ENCODE peak calls at places on chromosomes 4 and X, in seven cellular contexts. I, Z, P, A, Q, T and X are unnamed samples.

GRCh38 chr4:137755033-137755471 is 222.8 kb upstream of the PCDH18 start:
- DNase-seq in Z (peak), I (no peak), A (no peak), P (peak), T (no peak), Q (no peak), X (no peak)

GRCh38 chr4:8319061-8319460 is 49.5 kb downstream of the HTRA3 start:
- DNase-seq in P (no peak), I (peak), Z (no peak), A (no peak), Q (no peak), T (no peak), X (no peak)

GRCh38 chrX:43998374-43998773 is 25.2 kb upstream of the NDP start:
- DNase-seq in A (no peak), T (no peak), Z (no peak), I (no peak), Q (no peak), P (no peak), X (no peak)

GRCh38 chrX:133654801-133655200 is 239.5 kb upstream of the GPC4 start:
- DNase-seq in I (no peak), Z (no peak), Q (no peak), T (no peak), A (no peak), P (peak), X (no peak)

GRCh38 chr4:3493720-3494492 is 30.8 kb downstream of the DOK7 start:
- DNase-seq in Q (no peak), Z (peak), A (no peak), P (no peak), T (no peak), I (no peak), X (no peak)

GRCh38 chrX:24260827-24261550 is 52.9 kb downstream of the SUPT20HL2 start:
- DNase-seq in A (no peak), I (peak), Q (no peak), T (no peak), P (peak), Z (peak), X (peak)

GRCh38 chrX:17805120-17805519 is 56.0 kb downstream of the RAI2 start:
- DNase-seq in Q (peak), I (no peak), P (no peak), Z (no peak), T (no peak), A (no peak), X (no peak)

GRCh38 chr4:56570041-56570440 is 64.5 kb downstream of the ARL9 start:
- DNase-seq in Z (peak), P (no peak), T (no peak), I (no peak), A (no peak), Q (no peak), X (no peak)

GRCh38 chr4:186808635-186809018 is 85.0 kb upstream of the FAT1 start:
- DNase-seq in P (peak), I (no peak), Z (peak), T (no peak), A (no peak), Q (no peak), X (no peak)

GRCh38 chrX:131331152-131331551 is 42.0 kb upstream of the IGSF1 start:
- DNase-seq in P (no peak), A (no peak), Z (no peak), I (no peak), T (no peak), Q (peak), X (no peak)

GRCh38 chrX:14899607-14900006 is 26.4 kb downstream of the MOSPD2 start:
- DNase-seq in Z (peak), I (no peak), T (no peak), P (peak), Q (no peak), A (no peak), X (no peak)

GRCh38 chrX:46665232-46666162 is 91.9 kb downstream of the CHST7 start:
- DNase-seq in Q (no peak), I (no peak), P (no peak), T (no peak), A (no peak), Z (no peak), X (no peak)

GRCh38 chr4:183438458-183439113 is 5.8 kb upstream of the CDKN2AIP start:
- DNase-seq in Q (no peak), P (peak), T (peak), I (no peak), Z (peak), A (no peak), X (no peak)

GRCh38 chrX:42803320-42803719 is 25.4 kb upstream of the PPP1R2C start:
- DNase-seq in I (no peak), T (no peak), A (no peak), Q (no peak), Z (no peak), P (peak), X (no peak)

GRCh38 chr4:148574502-148574901 is 132.3 kb upstream of the NR3C2 start:
- DNase-seq in I (no peak), T (no peak), Z (peak), P (peak), A (no peak), Q (no peak), X (no peak)

GRCh38 chrX:132094169-132094568 is 33.7 kb downstream of the FRMD7 start:
- DNase-seq in Q (no peak), T (no peak), A (no peak), P (peak), I (no peak), Z (no peak), X (no peak)

GRCh38 chrX:45851434-45851991 is 650.8 kb upstream of the DIPK2B start:
- DNase-seq in Q (peak), A (peak), T (no peak), I (no peak), Z (peak), P (peak), X (no peak)

GRCh38 chrX:10512258-10512657 is 108.1 kb downstream of the MID1 start:
- DNase-seq in A (no peak), T (no peak), P (peak), Q (no peak), I (no peak), Z (no peak), X (no peak)

GRCh38 chrX:49066690-49067089 is 7.1 kb downstream of the PRAF2 start:
- DNase-seq in Q (no peak), P (no peak), A (no peak), T (no peak), Z (no peak), I (no peak), X (no peak)

GRCh38 chrX:155065035-155065734 is 5.8 kb downstream of the CMC4 start:
- DNase-seq in P (peak), Z (peak), Q (no peak), A (no peak), T (no peak), I (no peak), X (peak)

GRCh38 chr4:139686130-139686529 is 20.5 kb downstream of the MGST2 start:
- DNase-seq in I (no peak), Z (no peak), Q (no peak), P (no peak), T (no peak), A (no peak), X (no peak)

GRCh38 chr4:33837043-33837442 is 2407.3 kb downstream of the ARAP2 start:
- DNase-seq in Q (no peak), Z (peak), T (no peak), A (no peak), I (no peak), P (peak), X (no peak)

GRCh38 chr4:159227984-159228383 is 125.1 kb downstream of the RAPGEF2 start:
- DNase-seq in I (peak), A (no peak), T (peak), Z (peak), Q (peak), P (peak), X (peak)

GRCh38 chr4:152591361-152591760 is 55.5 kb upstream of the FBXW7 start:
- DNase-seq in I (peak), P (peak), A (no peak), Z (peak), Q (peak), T (peak), X (peak)

GRCh38 chr4:153573881-153574807 is 108.0 kb downstream of the TMEM131L start:
- DNase-seq in I (no peak), Q (no peak), Z (peak), P (peak), T (peak), A (peak), X (no peak)

GRCh38 chr4:86441175-86441960 is 81.5 kb upstream of the MAPK10 start:
- DNase-seq in P (no peak), Q (no peak), A (peak), Z (peak), I (no peak), T (no peak), X (no peak)

GRCh38 chr4:127015616-127016015 is 617.1 kb upstream of the INTU start:
- DNase-seq in P (no peak), A (no peak), T (no peak), Z (no peak), Q (peak), I (no peak), X (no peak)

GRCh38 chr4:76563804-76564468 is 128.9 kb downstream of the SHROOM3 start:
- DNase-seq in Q (no peak), P (no peak), T (no peak), Z (no peak), A (no peak), I (no peak), X (no peak)

GRCh38 chrX:118679290-118679689 is 48.1 kb upstream of the IL13RA1 start:
- DNase-seq in A (no peak), T (no peak), Z (no peak), Q (no peak), P (no peak), I (no peak), X (no peak)

GRCh38 chrX:46301903-46302302 is 243.3 kb downstream of the ZNF674 start:
- DNase-seq in P (no peak), Z (no peak), Q (no peak), A (no peak), T (no peak), I (no peak), X (no peak)

GRCh38 chrX:53235566-53235965 is 10.6 kb upstream of the KDM5C start:
- DNase-seq in T (no peak), P (no peak), A (no peak), I (no peak), Z (no peak), Q (no peak), X (no peak)

GRCh38 chr4:187993827-187994226 is 1.7 kb upstream of the ZFP42 start:
- DNase-seq in I (no peak), Z (peak), T (no peak), A (no peak), Q (peak), P (no peak), X (no peak)
- TF ChIP-seq CTCF in I (no peak), Z (peak), T (no peak), A (no peak), Q (peak), P (no peak), X (no peak)

DNA sequence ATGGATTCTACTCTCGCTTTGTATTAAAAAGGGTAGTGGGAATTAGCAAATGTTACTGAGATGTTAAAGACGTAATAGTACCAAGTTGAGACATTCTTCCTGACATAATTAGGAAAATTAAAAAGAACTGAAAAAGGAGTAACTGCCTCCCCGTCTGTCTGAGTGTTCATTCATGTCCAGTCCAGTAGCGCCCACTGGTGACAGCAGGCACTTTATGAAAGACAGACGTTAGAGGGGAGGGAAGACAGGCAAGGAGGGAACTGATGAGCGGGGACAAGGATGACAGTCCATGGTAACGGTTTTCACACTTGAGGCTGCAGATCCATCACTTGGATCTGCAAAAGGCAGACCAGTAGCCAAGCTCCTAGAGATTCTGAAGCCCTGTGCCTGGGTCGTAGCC is 326.7 kb downstream of the STK32B start:
- DNase-seq in P (peak), Q (no peak), A (no peak), I (no peak), T (no peak), Z (peak), X (no peak)
- TF ChIP-seq CTCF in P (peak), Q (peak), A (peak), I (no peak), T (peak), Z (peak), X (no peak)

GRCh38 chr4:94598758-94599157 is 147.0 kb downstream of the PDLIM5 start:
- DNase-seq in P (no peak), Z (no peak), T (no peak), Q (no peak), I (no peak), A (no peak), X (no peak)

GRCh38 chr4:94590493-94590892 is 138.8 kb downstream of the PDLIM5 start:
- DNase-seq in I (no peak), A (no peak), P (no peak), T (no peak), Z (no peak), Q (no peak), X (no peak)

GRCh38 chr4:94595013-94595412 is 143.3 kb downstream of the PDLIM5 start:
- DNase-seq in P (no peak), Q (no peak), T (no peak), I (no peak), Z (no peak), A (no peak), X (no peak)

GRCh38 chr4:94591289-94591688 is 139.5 kb downstream of the PDLIM5 start:
- DNase-seq in A (no peak), I (no peak), Z (no peak), T (no peak), P (no peak), Q (no peak), X (no peak)

GRCh38 chr4:94595880-94596483 is 144.2 kb downstream of the PDLIM5 start:
- DNase-seq in A (peak), P (peak), T (no peak), Z (peak), Q (no peak), I (no peak), X (no peak)
- TF ChIP-seq CTCF in A (peak), P (peak), T (peak), Z (peak), Q (peak), I (peak), X (peak)

DNA sequence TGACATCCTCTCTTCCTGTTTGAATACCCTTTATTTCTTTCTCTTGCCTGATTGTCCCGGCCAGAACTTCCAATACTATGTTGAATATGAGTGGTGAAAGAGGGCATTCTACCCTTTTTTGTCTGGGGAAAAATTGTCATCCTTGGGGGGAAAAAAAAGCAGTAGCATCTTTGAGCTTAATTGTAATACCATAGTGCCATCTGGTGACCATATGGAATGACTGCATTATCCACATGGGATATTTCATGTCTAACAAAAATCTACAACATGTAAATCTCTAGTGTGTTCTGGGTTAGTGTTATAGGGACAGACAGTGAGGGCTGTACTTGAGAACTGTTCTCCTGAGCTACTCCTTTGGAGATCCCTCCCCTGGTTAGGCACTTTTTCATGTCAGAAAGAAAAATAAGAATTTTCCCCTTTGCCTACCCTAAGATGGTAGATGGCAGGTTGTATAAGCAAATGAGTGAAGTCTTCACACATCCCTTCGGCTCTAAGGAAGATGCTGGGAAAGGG is 26.0 kb downstream of the CAPN6 start:
- DNase-seq in P (peak), A (peak), Z (peak), Q (no peak), T (no peak), I (no peak), X (no peak)
- TF ChIP-seq CTCF in P (peak), A (peak), Z (peak), Q (peak), T (peak), I (no peak), X (peak)